ENCODE peak calls at places on chromosomes 7 and 10, in ten cellular contexts. S is transverse colon; A is caudate nucleus; T is CD8-positive, alpha-beta memory T cell; Q is uterus; E is RWPE1; X is cardiac muscle cell; C is HL-60; F is pancreas; B is spleen. H is an unnamed sample.

GRCh38 chr7:45153238-45153637 is 4.4 kb upstream of the RAMP3 start:
- DNase-seq in S (no peak), A (no peak), T (peak), Q (no peak), E (no peak), X (no peak), C (no peak), F (no peak), B (peak), H (no peak)

GRCh38 chr10:18293536-18294510 is 153.6 kb downstream of the CACNB2 start:
- DNase-seq in S (no peak), A (no peak), T (no peak), Q (no peak), E (no peak), X (no peak), C (no peak), F (no peak), B (no peak), H (no peak)

GRCh38 chr10:60714242-60714641 is 64.0 kb upstream of the CDK1 start:
- DNase-seq in S (no peak), A (no peak), T (no peak), Q (no peak), E (no peak), X (no peak), C (no peak), F (no peak), B (no peak), H (no peak)

GRCh38 chr10:62860946-62861345 is 44.8 kb upstream of the EGR2 start:
- DNase-seq in S (no peak), A (no peak), T (no peak), Q (no peak), E (no peak), X (no peak), C (peak), F (peak), B (no peak), H (no peak)

GRCh38 chr7:140525741-140526140 is 46.4 kb upstream of the MKRN1 start:
- DNase-seq in S (peak), A (no peak), T (peak), Q (no peak), E (peak), X (no peak), C (peak), F (no peak), B (no peak), H (no peak)

GRCh38 chr10:56370217-56371113 is 9.4 kb upstream of the ZWINT start:
- DNase-seq in S (no peak), A (no peak), T (no peak), Q (no peak), E (no peak), X (no peak), C (peak), F (no peak), B (no peak), H (no peak)

GRCh38 chr7:151427705-151428392 is 12.1 kb downstream of the CRYGN start:
- DNase-seq in S (no peak), A (no peak), T (no peak), Q (peak), E (no peak), X (no peak), C (no peak), F (no peak), B (no peak), H (no peak)

GRCh38 chr10:20817646-20818045 is 79.5 kb downstream of the NEBL start:
- DNase-seq in S (no peak), A (no peak), T (no peak), Q (no peak), E (peak), X (no peak), C (no peak), F (no peak), B (no peak), H (no peak)

GRCh38 chr7:111730476-111731300 is 168.4 kb upstream of the IMMP2L start:
- DNase-seq in S (no peak), A (no peak), T (no peak), Q (no peak), E (no peak), X (peak), C (peak), F (no peak), B (no peak), H (no peak)

GRCh38 chr10:103192089-103192450 is 1.0 kb downstream of the NT5C2 start:
- DNase-seq in S (peak), A (no peak), T (no peak), Q (no peak), E (peak), X (no peak), C (no peak), F (no peak), B (no peak), H (no peak)

GRCh38 chr10:52216852-52217251 is 97.2 kb upstream of the DKK1 start:
- DNase-seq in S (peak), A (no peak), T (no peak), Q (no peak), E (no peak), X (no peak), C (no peak), F (no peak), B (no peak), H (no peak)

GRCh38 chr7:106768324-106768751 is 96.7 kb upstream of the PIK3CG start:
- DNase-seq in S (no peak), A (no peak), T (no peak), Q (no peak), E (no peak), X (no peak), C (no peak), F (no peak), B (no peak), H (no peak)

GRCh38 chr7:129719980-129720732 is 108.6 kb downstream of the NRF1 start:
- DNase-seq in S (no peak), A (no peak), T (no peak), Q (no peak), E (no peak), X (no peak), C (peak), F (no peak), B (no peak), H (no peak)

GRCh38 chr10:14271621-14272020 is 59.1 kb downstream of the FRMD4A start:
- DNase-seq in S (no peak), A (no peak), T (no peak), Q (no peak), E (no peak), X (no peak), C (no peak), F (no peak), B (no peak), H (no peak)

GRCh38 chr10:86062151-86062550 is 304.4 kb downstream of the GRID1 start:
- DNase-seq in S (no peak), A (no peak), T (no peak), Q (no peak), E (no peak), X (no peak), C (no peak), F (no peak), B (no peak), H (no peak)

GRCh38 chr7:91288208-91288824 is 24.1 kb downstream of the FZD1 start:
- DNase-seq in S (peak), A (no peak), T (no peak), Q (no peak), E (no peak), X (peak), C (peak), F (peak), B (no peak), H (peak)

GRCh38 chr10:28503114-28503513 is 29.8 kb upstream of the WAC start:
- DNase-seq in S (peak), A (no peak), T (no peak), Q (no peak), E (peak), X (no peak), C (no peak), F (peak), B (no peak), H (peak)

GRCh38 chr10:49600781-49601400 is 9.2 kb upstream of the SLC18A3 start:
- DNase-seq in S (no peak), A (no peak), T (no peak), Q (no peak), E (no peak), X (no peak), C (no peak), F (no peak), B (no peak), H (no peak)

GRCh38 chr7:91085175-91085574 is 179.1 kb upstream of the FZD1 start:
- DNase-seq in S (no peak), A (no peak), T (no peak), Q (no peak), E (no peak), X (no peak), C (no peak), F (no peak), B (no peak), H (no peak)

GRCh38 chr10:107487284-107487683 is 322.8 kb upstream of the SORCS1 start:
- DNase-seq in S (no peak), A (no peak), T (no peak), Q (no peak), E (peak), X (no peak), C (no peak), F (no peak), B (no peak), H (no peak)

GRCh38 chr10:133169173-133169947 is 9.3 kb downstream of the KNDC1 start:
- DNase-seq in S (no peak), A (no peak), T (peak), Q (no peak), E (no peak), X (no peak), C (no peak), F (no peak), B (no peak), H (no peak)

GRCh38 chr7:127252380-127252718 is 392 bp downstream of the GRM8 start:
- DNase-seq in S (no peak), A (no peak), T (no peak), Q (no peak), E (no peak), X (no peak), C (no peak), F (no peak), B (no peak), H (no peak)

GRCh38 chr10:50579491-50580259 is 44.1 kb downstream of the SGMS1 start:
- DNase-seq in S (no peak), A (no peak), T (no peak), Q (no peak), E (no peak), X (no peak), C (no peak), F (no peak), B (no peak), H (no peak)

GRCh38 chr10:86603256-86603655 is 51.1 kb upstream of the OPN4 start:
- DNase-seq in S (no peak), A (no peak), T (no peak), Q (no peak), E (no peak), X (no peak), C (no peak), F (no peak), B (no peak), H (no peak)

GRCh38 chr7:157001920-157002818 is 8.3 kb downstream of the MNX1 start:
- DNase-seq in S (no peak), A (no peak), T (no peak), Q (no peak), E (no peak), X (no peak), C (no peak), F (peak), B (no peak), H (no peak)

GRCh38 chr7:131072505-131073091 is 255.1 kb upstream of the MKLN1 start:
- DNase-seq in S (no peak), A (no peak), T (no peak), Q (no peak), E (no peak), X (peak), C (peak), F (no peak), B (no peak), H (no peak)

GRCh38 chr7:12490105-12490688 is 80.3 kb upstream of the SCIN start:
- DNase-seq in S (no peak), A (no peak), T (no peak), Q (no peak), E (peak), X (peak), C (no peak), F (no peak), B (no peak), H (no peak)

DNA sequence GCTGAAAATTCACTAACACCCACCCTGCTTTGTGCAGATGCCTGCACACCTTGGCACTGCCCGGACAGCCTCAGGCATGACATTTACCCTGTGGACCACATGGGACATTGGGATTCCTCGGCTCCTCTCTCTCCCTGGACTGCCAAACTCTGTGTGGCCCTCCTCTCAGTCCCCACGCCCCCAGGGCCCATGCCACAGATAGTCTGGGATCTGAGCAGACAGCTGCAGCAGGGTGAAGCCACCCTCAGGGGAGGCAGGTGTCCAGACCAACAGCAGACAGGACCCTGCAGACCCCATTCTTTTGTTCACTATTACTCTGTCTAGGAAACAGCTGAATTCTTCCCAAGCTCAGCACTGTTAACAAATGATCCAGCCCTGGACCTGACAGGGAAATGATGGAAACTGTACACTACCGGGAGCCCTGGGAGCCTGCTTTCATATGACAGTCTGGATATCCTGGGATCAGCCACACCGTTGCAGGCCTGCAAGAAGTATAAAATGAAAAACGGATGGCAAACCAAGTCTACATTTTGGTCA is 83.4 kb downstream of the VOPP1 start:
- DNase-seq in S (no peak), A (no peak), T (no peak), Q (no peak), E (no peak), X (no peak), C (no peak), F (no peak), B (peak), H (no peak)
- H3K27ac ChIP-seq in S (no peak), A (no peak), T (no peak), Q (no peak), E (no peak), X (no peak), C (no peak), F (no peak), B (no peak), H (no peak)

GRCh38 chr10:67917169-67917568 is 32.7 kb downstream of the SIRT1 start:
- DNase-seq in S (no peak), A (no peak), T (no peak), Q (no peak), E (no peak), X (no peak), C (no peak), F (no peak), B (no peak), H (no peak)
- H3K27ac ChIP-seq in S (no peak), A (no peak), T (no peak), Q (no peak), E (no peak), X (peak), C (no peak), F (no peak), B (no peak), H (no peak)

GRCh38 chr7:7738177-7738576 is 19.8 kb upstream of the RPA3 start:
- DNase-seq in S (no peak), A (no peak), T (no peak), Q (no peak), E (no peak), X (no peak), C (no peak), F (no peak), B (no peak), H (no peak)

GRCh38 chr7:7731732-7732131 is 13.3 kb upstream of the RPA3 start:
- DNase-seq in S (no peak), A (no peak), T (no peak), Q (no peak), E (no peak), X (no peak), C (no peak), F (no peak), B (no peak), H (no peak)

GRCh38 chr7:7736671-7737070 is 18.3 kb upstream of the RPA3 start:
- DNase-seq in S (no peak), A (no peak), T (no peak), Q (no peak), E (no peak), X (no peak), C (no peak), F (no peak), B (no peak), H (no peak)

GRCh38 chr7:7737674-7738073 is 19.3 kb upstream of the RPA3 start:
- DNase-seq in S (no peak), A (no peak), T (no peak), Q (no peak), E (no peak), X (no peak), C (no peak), F (no peak), B (no peak), H (no peak)

GRCh38 chr7:7732566-7733290 is 14.3 kb upstream of the RPA3 start:
- DNase-seq in S (no peak), A (no peak), T (no peak), Q (no peak), E (no peak), X (no peak), C (no peak), F (no peak), B (no peak), H (no peak)
- H3K27ac ChIP-seq in S (peak), A (no peak), T (no peak), Q (peak), E (no peak), X (no peak), C (no peak), F (no peak), B (no peak), H (no peak)

GRCh38 chr7:234712-235553 is 42.6 kb downstream of the FAM20C start:
- DNase-seq in S (peak), A (no peak), T (no peak), Q (peak), E (peak), X (no peak), C (no peak), F (no peak), B (no peak), H (peak)
- H3K27ac ChIP-seq in S (peak), A (peak), T (no peak), Q (no peak), E (peak), X (no peak), C (no peak), F (peak), B (no peak), H (peak)

GRCh38 chr10:22437620-22438588 is 92.6 kb downstream of the SPAG6 start:
- DNase-seq in S (no peak), A (peak), T (peak), Q (peak), E (peak), X (no peak), C (no peak), F (no peak), B (no peak), H (peak)
- H3K27ac ChIP-seq in S (peak), A (peak), T (peak), Q (peak), E (peak), X (no peak), C (peak), F (peak), B (peak), H (peak)

GRCh38 chr7:69677054-69677847 is 79.0 kb downstream of the AUTS2 start:
- DNase-seq in S (no peak), A (no peak), T (no peak), Q (no peak), E (no peak), X (no peak), C (no peak), F (no peak), B (no peak), H (no peak)
- H3K27ac ChIP-seq in S (peak), A (no peak), T (no peak), Q (peak), E (no peak), X (no peak), C (no peak), F (no peak), B (no peak), H (peak)

GRCh38 chr10:114176511-114176910 is 2.5 kb upstream of the CCDC186 start:
- DNase-seq in S (no peak), A (no peak), T (no peak), Q (no peak), E (no peak), X (no peak), C (no peak), F (no peak), B (no peak), H (no peak)

GRCh38 chr10:114172776-114173555 is 1.0 kb downstream of the CCDC186 start:
- DNase-seq in S (no peak), A (no peak), T (no peak), Q (no peak), E (peak), X (no peak), C (no peak), F (no peak), B (no peak), H (no peak)

GRCh38 chr10:114173680-114174461 is at the start of gene CCDC186:
- DNase-seq in S (peak), A (peak), T (peak), Q (peak), E (peak), X (peak), C (peak), F (peak), B (peak), H (peak)

GRCh38 chr10:114175667-114176066 is 1.7 kb upstream of the CCDC186 start:
- DNase-seq in S (no peak), A (no peak), T (no peak), Q (no peak), E (no peak), X (no peak), C (no peak), F (no peak), B (no peak), H (no peak)

GRCh38 chr10:114174462-114175190 is 623 bp upstream of the CCDC186 start:
- DNase-seq in S (no peak), A (no peak), T (peak), Q (no peak), E (peak), X (no peak), C (peak), F (no peak), B (peak), H (peak)
- H3K27ac ChIP-seq in S (peak), A (no peak), T (peak), Q (peak), E (peak), X (peak), C (peak), F (peak), B (peak), H (peak)

DNA sequence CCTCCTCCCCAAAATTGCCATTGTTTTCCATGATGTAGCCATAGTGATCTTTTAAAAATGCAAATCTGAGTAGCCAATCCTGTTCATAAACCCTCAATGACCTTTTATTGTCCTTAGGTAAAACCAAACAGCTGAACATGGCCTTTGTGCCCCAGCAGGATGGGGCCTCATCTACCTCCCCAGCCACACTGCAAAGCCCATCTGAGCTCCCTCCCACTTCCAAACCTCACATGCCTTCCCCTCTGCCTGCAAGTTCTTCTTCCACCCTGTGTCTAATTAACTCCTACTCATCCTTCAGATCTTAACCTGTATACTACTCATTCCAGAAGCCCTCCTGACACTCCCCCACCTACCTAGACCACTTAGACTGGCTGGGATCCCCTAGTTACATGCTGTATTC is 178.8 kb upstream of the NPVF start:
- DNase-seq in S (no peak), A (no peak), T (no peak), Q (no peak), E (no peak), X (no peak), C (no peak), F (no peak), B (no peak), H (no peak)
- H3K27ac ChIP-seq in S (no peak), A (no peak), T (no peak), Q (peak), E (no peak), X (no peak), C (no peak), F (no peak), B (no peak), H (no peak)

GRCh38 chr10:43355749-43356371 is 15.6 kb upstream of the FXYD4 start:
- DNase-seq in S (peak), A (no peak), T (no peak), Q (no peak), E (peak), X (no peak), C (no peak), F (no peak), B (no peak), H (no peak)
- H3K27ac ChIP-seq in S (peak), A (no peak), T (no peak), Q (no peak), E (peak), X (no peak), C (no peak), F (no peak), B (no peak), H (no peak)

H was measured in heart right ventricle.